ENCODE peak calls at places on chromosomes 16 and 17, in ten cellular contexts. One of them, this sample, is unnamed.

GRCh38 chr16:14187517-14188338 is 116.6 kb downstream of the MRTFB start:
- DNase-seq in stimulated activated CD8-positive, alpha-beta memory T cell treated with anti-CD3 and anti-CD28 coated beads, Interleukin-7, amount 100 ng/mL, for 24 hours: no peak
- DNase-seq in COLO829: no peak
- DNase-seq in NCI-H1092 treated with DMSO at 0.1 percent for 48 hours: peak
- DNase-seq in heart left ventricle: no peak
- DNase-seq in AG08395: no peak
- DNase-seq in HCT116: no peak
- DNase-seq in GM18507: no peak
- DNase-seq in mesendoderm: no peak
- DNase-seq in cardiac muscle cell: no peak
- DNase-seq in this sample: no peak

GRCh38 chr17:5898406-5898805 is 171.8 kb upstream of the WSCD1 start:
- DNase-seq in mesendoderm: no peak
- DNase-seq in stimulated activated CD8-positive, alpha-beta memory T cell treated with anti-CD3 and anti-CD28 coated beads, Interleukin-7, amount 100 ng/mL, for 24 hours: no peak
- DNase-seq in heart left ventricle: no peak
- DNase-seq in GM18507: no peak
- DNase-seq in cardiac muscle cell: no peak
- DNase-seq in COLO829: no peak
- DNase-seq in AG08395: no peak
- DNase-seq in HCT116: no peak
- DNase-seq in NCI-H1092 treated with DMSO at 0.1 percent for 48 hours: no peak
- DNase-seq in this sample: no peak

GRCh38 chr16:8720080-8720966 is 45.9 kb downstream of the ABAT start:
- DNase-seq in stimulated activated CD8-positive, alpha-beta memory T cell treated with anti-CD3 and anti-CD28 coated beads, Interleukin-7, amount 100 ng/mL, for 24 hours: no peak
- DNase-seq in HCT116: no peak
- DNase-seq in GM18507: no peak
- DNase-seq in AG08395: no peak
- DNase-seq in NCI-H1092 treated with DMSO at 0.1 percent for 48 hours: peak
- DNase-seq in COLO829: no peak
- DNase-seq in mesendoderm: peak
- DNase-seq in cardiac muscle cell: peak
- DNase-seq in heart left ventricle: no peak
- DNase-seq in this sample: no peak

GRCh38 chr17:46045639-46046038 is 46.6 kb downstream of the STH start:
- DNase-seq in HCT116: no peak
- DNase-seq in GM18507: no peak
- DNase-seq in cardiac muscle cell: no peak
- DNase-seq in NCI-H1092 treated with DMSO at 0.1 percent for 48 hours: no peak
- DNase-seq in stimulated activated CD8-positive, alpha-beta memory T cell treated with anti-CD3 and anti-CD28 coated beads, Interleukin-7, amount 100 ng/mL, for 24 hours: no peak
- DNase-seq in COLO829: peak
- DNase-seq in mesendoderm: no peak
- DNase-seq in AG08395: no peak
- DNase-seq in heart left ventricle: no peak
- DNase-seq in this sample: no peak

GRCh38 chr17:42698736-42699414 is 16.5 kb downstream of the CNTNAP1 start:
- DNase-seq in COLO829: no peak
- DNase-seq in heart left ventricle: peak
- DNase-seq in GM18507: no peak
- DNase-seq in AG08395: peak
- DNase-seq in cardiac muscle cell: no peak
- DNase-seq in NCI-H1092 treated with DMSO at 0.1 percent for 48 hours: no peak
- DNase-seq in HCT116: no peak
- DNase-seq in mesendoderm: peak
- DNase-seq in stimulated activated CD8-positive, alpha-beta memory T cell treated with anti-CD3 and anti-CD28 coated beads, Interleukin-7, amount 100 ng/mL, for 24 hours: no peak
- DNase-seq in this sample: peak

GRCh38 chr17:29682054-29682453 is 59.3 kb upstream of the CORO6 start:
- DNase-seq in cardiac muscle cell: no peak
- DNase-seq in NCI-H1092 treated with DMSO at 0.1 percent for 48 hours: no peak
- DNase-seq in HCT116: no peak
- DNase-seq in mesendoderm: no peak
- DNase-seq in stimulated activated CD8-positive, alpha-beta memory T cell treated with anti-CD3 and anti-CD28 coated beads, Interleukin-7, amount 100 ng/mL, for 24 hours: no peak
- DNase-seq in heart left ventricle: no peak
- DNase-seq in COLO829: no peak
- DNase-seq in AG08395: no peak
- DNase-seq in GM18507: no peak
- DNase-seq in this sample: no peak

GRCh38 chr17:34797724-34798123 is 163.5 kb downstream of the CCT6B start:
- DNase-seq in NCI-H1092 treated with DMSO at 0.1 percent for 48 hours: no peak
- DNase-seq in GM18507: no peak
- DNase-seq in HCT116: no peak
- DNase-seq in stimulated activated CD8-positive, alpha-beta memory T cell treated with anti-CD3 and anti-CD28 coated beads, Interleukin-7, amount 100 ng/mL, for 24 hours: no peak
- DNase-seq in heart left ventricle: no peak
- DNase-seq in AG08395: peak
- DNase-seq in COLO829: peak
- DNase-seq in cardiac muscle cell: peak
- DNase-seq in mesendoderm: peak
- DNase-seq in this sample: peak

GRCh38 chr16:4180511-4180910 is 61.4 kb downstream of the SRL start:
- DNase-seq in GM18507: no peak
- DNase-seq in heart left ventricle: no peak
- DNase-seq in mesendoderm: no peak
- DNase-seq in cardiac muscle cell: no peak
- DNase-seq in AG08395: no peak
- DNase-seq in HCT116: no peak
- DNase-seq in NCI-H1092 treated with DMSO at 0.1 percent for 48 hours: no peak
- DNase-seq in stimulated activated CD8-positive, alpha-beta memory T cell treated with anti-CD3 and anti-CD28 coated beads, Interleukin-7, amount 100 ng/mL, for 24 hours: no peak
- DNase-seq in COLO829: no peak
- DNase-seq in this sample: no peak

GRCh38 chr16:9328386-9328785 is 236.9 kb downstream of the HAPSTR1 start:
- DNase-seq in mesendoderm: no peak
- DNase-seq in GM18507: no peak
- DNase-seq in cardiac muscle cell: no peak
- DNase-seq in AG08395: no peak
- DNase-seq in heart left ventricle: no peak
- DNase-seq in stimulated activated CD8-positive, alpha-beta memory T cell treated with anti-CD3 and anti-CD28 coated beads, Interleukin-7, amount 100 ng/mL, for 24 hours: no peak
- DNase-seq in HCT116: no peak
- DNase-seq in NCI-H1092 treated with DMSO at 0.1 percent for 48 hours: no peak
- DNase-seq in COLO829: no peak
- DNase-seq in this sample: no peak

GRCh38 chr17:43940630-43941029 is 1.6 kb downstream of the PPY start:
- DNase-seq in mesendoderm: peak
- DNase-seq in cardiac muscle cell: peak
- DNase-seq in heart left ventricle: peak
- DNase-seq in HCT116: peak
- DNase-seq in stimulated activated CD8-positive, alpha-beta memory T cell treated with anti-CD3 and anti-CD28 coated beads, Interleukin-7, amount 100 ng/mL, for 24 hours: no peak
- DNase-seq in COLO829: no peak
- DNase-seq in GM18507: no peak
- DNase-seq in NCI-H1092 treated with DMSO at 0.1 percent for 48 hours: peak
- DNase-seq in AG08395: peak
- DNase-seq in this sample: peak

GRCh38 chr17:38449364-38449763 is 21.1 kb downstream of the ARHGAP23 start:
- DNase-seq in stimulated activated CD8-positive, alpha-beta memory T cell treated with anti-CD3 and anti-CD28 coated beads, Interleukin-7, amount 100 ng/mL, for 24 hours: no peak
- DNase-seq in AG08395: no peak
- DNase-seq in COLO829: no peak
- DNase-seq in cardiac muscle cell: no peak
- DNase-seq in NCI-H1092 treated with DMSO at 0.1 percent for 48 hours: no peak
- DNase-seq in mesendoderm: peak
- DNase-seq in heart left ventricle: no peak
- DNase-seq in GM18507: no peak
- DNase-seq in HCT116: no peak
- DNase-seq in this sample: no peak